ENCODE peak calls at places on chromosomes 4 and X, in eight cellular contexts. M is Peyer's patch, J is GM20000, E is nephron progenitor cell, H is upper lobe of left lung, I is heart right ventricle, S is tibial nerve, C is kidney. X is an unnamed sample.

GRCh38 chr4:141028024-141028529 is 105.2 kb downstream of the RNF150 start:
- DNase-seq in M (no peak), E (no peak), J (no peak), I (no peak), C (no peak), H (no peak), S (no peak), X (no peak)

GRCh38 chr4:169014581-169014980 is 4.5 kb upstream of the CBR4 start:
- DNase-seq in H (no peak), M (no peak), C (no peak), E (no peak), S (no peak), J (no peak), I (no peak), X (no peak)

GRCh38 chrX:104098151-104098808 is 14.0 kb upstream of the ZCCHC18 start:
- DNase-seq in H (peak), I (peak), S (no peak), E (peak), C (no peak), M (peak), J (peak), X (peak)

GRCh38 chr4:175891863-175892262 is 79.8 kb upstream of the GPM6A start:
- DNase-seq in E (no peak), M (no peak), I (no peak), H (no peak), C (no peak), S (no peak), J (peak), X (no peak)

GRCh38 chr4:146407257-146407656 is 114.5 kb downstream of the SLC10A7 start:
- DNase-seq in M (no peak), C (no peak), S (no peak), E (no peak), I (no peak), J (no peak), H (no peak), X (no peak)

GRCh38 chr4:7430965-7431695 is 3.6 kb downstream of the PSAPL1 start:
- DNase-seq in E (no peak), H (no peak), I (no peak), J (no peak), M (no peak), S (no peak), C (no peak), X (no peak)

GRCh38 chrX:128078545-128078944 is 26.3 kb upstream of the ACTRT1 start:
- DNase-seq in E (no peak), M (no peak), J (no peak), C (no peak), I (no peak), H (no peak), S (no peak), X (no peak)

GRCh38 chrX:118780915-118781314 is 42.7 kb upstream of the ZCCHC12 start:
- DNase-seq in I (no peak), C (no peak), H (no peak), M (no peak), E (no peak), S (no peak), J (no peak), X (no peak)

DNA sequence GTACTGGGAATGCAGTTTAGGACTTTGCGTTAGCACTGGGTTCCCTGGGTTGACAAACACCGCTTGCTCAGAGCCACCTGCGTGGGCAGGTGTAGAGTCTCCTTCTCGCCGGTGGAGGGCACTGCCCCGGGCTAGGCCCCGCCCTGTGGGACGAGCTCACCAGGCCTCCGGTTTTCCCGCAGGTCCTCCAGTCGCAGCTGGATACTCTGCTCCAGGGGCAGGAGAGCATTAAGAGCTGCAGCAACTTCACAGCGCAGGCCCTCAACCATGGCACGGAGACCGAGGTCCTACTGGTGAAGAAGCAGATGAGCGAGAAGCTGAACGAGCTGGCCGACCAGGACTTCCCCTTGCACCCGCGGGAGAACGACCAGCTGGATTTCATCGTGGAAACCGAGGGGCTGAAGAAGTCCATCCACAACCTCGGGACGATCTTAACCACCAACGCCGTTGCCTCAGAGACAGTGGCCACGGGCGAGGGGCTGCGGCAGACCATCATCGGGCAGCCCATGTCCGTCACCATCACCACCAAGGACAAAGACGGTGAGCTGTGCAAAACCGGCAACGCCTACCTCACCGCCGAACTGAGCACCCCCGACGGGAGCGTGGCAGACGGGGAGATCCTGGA is 49.2 kb upstream of the MND1 start:
- DNase-seq in S (no peak), J (no peak), I (no peak), E (no peak), M (no peak), C (peak), H (no peak), X (no peak)
- TF ChIP-seq CTCF in S (no peak), J (no peak), I (no peak), E (no peak), M (no peak), C (no peak), H (no peak), X (no peak)

DNA sequence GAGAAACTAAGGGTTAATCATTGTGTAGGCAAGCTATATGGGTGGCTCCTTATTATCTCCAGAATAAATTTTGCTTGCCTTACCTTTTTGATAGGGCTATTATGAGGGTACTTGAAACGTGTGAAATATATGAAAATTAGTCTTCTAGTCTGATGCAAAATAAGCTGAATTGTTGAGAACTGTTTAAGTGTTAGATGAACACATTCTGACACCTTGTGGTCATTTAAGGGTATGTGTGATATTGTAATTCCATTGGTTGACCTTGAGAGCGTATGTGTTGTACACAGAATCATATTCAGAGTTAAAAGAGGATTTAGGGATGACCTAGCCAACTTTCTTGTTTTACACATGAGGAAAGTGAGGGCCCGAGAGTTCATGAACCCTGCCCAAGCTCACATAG is 44.6 kb upstream of the LINC00632 start:
- DNase-seq in I (no peak), H (no peak), S (no peak), C (no peak), M (no peak), E (no peak), J (no peak), X (no peak)
- TF ChIP-seq CTCF in I (peak), H (no peak), S (no peak), C (peak), M (no peak), E (peak), J (no peak), X (peak)

DNA sequence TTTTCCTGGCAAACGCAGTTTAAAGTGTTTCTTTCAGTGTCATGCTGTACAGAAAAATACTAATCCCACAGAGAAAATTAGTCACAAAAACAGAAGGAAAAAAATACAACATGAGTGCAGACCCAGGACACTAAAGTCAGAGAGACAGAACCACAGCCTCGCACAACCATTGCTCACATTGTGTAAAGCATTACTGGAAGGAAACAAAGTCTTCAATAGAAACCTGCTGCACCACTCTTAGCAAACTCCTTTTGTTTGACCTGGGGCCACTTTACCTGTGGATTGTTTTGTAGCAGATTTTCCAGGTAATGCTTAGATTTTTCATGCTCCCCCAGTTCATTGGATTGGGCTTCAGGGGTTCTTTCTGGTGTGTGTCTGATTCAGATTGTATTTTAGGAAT is 131.8 kb upstream of the TMLHE start:
- DNase-seq in E (no peak), C (no peak), I (no peak), J (no peak), H (no peak), S (no peak), M (no peak), X (no peak)
- TF ChIP-seq CTCF in E (no peak), C (no peak), I (no peak), J (no peak), H (no peak), S (no peak), M (no peak), X (no peak)

DNA sequence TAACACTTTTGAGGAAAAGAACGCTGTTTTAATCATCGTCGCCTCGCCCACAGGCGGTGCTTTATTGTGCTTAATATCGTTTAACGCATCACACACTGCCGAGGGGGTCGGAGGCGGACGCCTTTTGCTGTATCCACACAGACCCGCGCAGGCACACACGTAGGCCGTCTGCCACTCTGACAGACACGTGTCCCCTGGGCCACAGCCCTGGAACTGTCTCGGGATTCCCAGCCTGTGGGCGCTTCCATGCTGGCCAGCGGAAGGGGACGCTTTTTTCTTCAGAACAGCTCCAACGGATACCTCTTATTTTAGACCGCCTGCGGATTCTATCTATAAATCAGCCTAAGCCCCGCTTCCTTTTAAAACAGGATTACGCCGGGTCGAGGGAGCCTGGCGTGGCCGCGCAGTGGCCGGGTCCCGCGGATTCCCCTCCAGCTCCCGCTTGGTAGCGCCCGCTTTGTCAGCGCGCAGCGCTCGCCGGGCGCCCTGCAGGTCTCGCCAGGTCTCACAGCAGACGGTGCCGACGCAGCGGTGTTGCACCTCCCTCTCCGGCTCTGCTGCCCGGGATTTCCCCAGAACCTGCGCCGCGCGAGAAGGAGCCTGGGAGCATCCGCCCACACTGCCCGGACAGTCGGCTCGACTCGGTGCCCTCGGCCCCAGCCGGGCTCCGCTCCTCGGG is at the start of gene NOCT:
- DNase-seq in E (peak), H (peak), M (peak), J (peak), I (peak), C (peak), S (peak), X (peak)
- TF ChIP-seq CTCF in E (no peak), H (peak), M (no peak), J (no peak), I (peak), C (peak), S (peak), X (no peak)

GRCh38 chrX:57121162-57121741 is at the start of gene SPIN2B:
- DNase-seq in M (peak), I (peak), E (peak), H (peak), C (peak), J (peak), S (peak), X (peak)
- TF ChIP-seq CTCF in M (no peak), I (peak), E (no peak), H (no peak), C (no peak), J (no peak), S (no peak), X (no peak)

DNA sequence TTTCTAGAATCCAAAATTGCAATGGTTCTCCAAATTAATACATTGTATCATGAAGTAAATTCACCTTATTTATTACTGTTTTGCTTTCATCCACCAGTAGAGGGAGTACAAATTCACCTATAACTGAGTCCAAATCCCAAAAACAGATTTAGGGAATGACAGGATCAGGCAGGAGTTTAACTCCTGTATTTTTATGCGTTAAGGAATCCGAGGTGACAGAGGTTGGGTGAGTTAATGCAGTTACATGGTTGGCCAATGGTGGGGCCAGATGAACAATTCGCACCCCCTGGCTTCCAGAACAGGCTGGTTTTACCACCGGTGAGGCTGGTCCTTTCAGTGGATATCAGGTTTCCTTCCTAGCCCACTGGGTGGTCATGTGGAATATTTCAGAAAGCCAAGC is 82.4 kb downstream of the MTNR1A start:
- DNase-seq in H (no peak), S (no peak), I (no peak), C (no peak), J (no peak), M (no peak), E (peak), X (no peak)
- TF ChIP-seq CTCF in H (no peak), S (peak), I (peak), C (peak), J (peak), M (peak), E (peak), X (peak)

GRCh38 chrX:17631647-17632046 is 105.6 kb upstream of the SCML1 start:
- DNase-seq in J (no peak), E (no peak), S (no peak), H (no peak), M (no peak), I (no peak), C (no peak), X (no peak)
- TF ChIP-seq CTCF in J (no peak), E (no peak), S (no peak), H (no peak), M (no peak), I (no peak), C (no peak), X (no peak)

GRCh38 chr4:82694892-82695291 is 103.7 kb downstream of the SCD5 start:
- DNase-seq in H (no peak), E (no peak), S (no peak), I (no peak), C (no peak), M (no peak), J (no peak), X (no peak)
- TF ChIP-seq CTCF in H (no peak), E (no peak), S (no peak), I (no peak), C (no peak), M (no peak), J (no peak), X (no peak)

GRCh38 chr4:122576261-122577188 is 44.3 kb downstream of the IL21 start:
- DNase-seq in I (no peak), S (no peak), C (no peak), E (no peak), J (peak), H (no peak), M (no peak), X (peak)

GRCh38 chr4:122577808-122578781 is 42.8 kb downstream of the IL21 start:
- DNase-seq in I (peak), J (peak), S (no peak), C (no peak), M (peak), E (peak), H (no peak), X (peak)

DNA sequence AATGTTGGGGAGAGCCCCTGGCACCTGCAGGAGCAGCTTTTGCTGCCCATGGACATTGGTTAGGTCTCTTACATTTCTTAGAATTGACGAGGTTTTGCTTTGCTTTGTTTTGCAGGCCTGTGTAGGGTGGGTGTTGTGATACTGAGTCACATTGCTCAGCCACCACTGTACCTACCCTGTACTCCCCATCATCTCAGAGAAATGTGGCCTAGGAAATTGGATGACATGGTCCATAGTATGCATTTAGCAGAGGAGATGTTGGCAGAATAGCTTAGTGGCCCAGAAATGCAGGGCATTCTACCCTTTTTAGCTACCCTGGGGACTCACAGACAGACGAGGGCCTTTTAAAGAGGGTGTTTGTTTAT is 43.7 kb downstream of the IL21 start:
- DNase-seq in H (no peak), J (no peak), S (no peak), M (no peak), I (no peak), E (no peak), C (no peak), X (no peak)
- TF ChIP-seq CTCF in H (no peak), J (no peak), S (no peak), M (no peak), I (no peak), E (no peak), C (no peak), X (no peak)

GRCh38 chr4:8515316-8516060 is 64.7 kb upstream of the GPR78 start:
- DNase-seq in I (no peak), C (no peak), S (no peak), M (no peak), H (no peak), E (no peak), J (no peak), X (no peak)

GRCh38 chr4:8514391-8514790 is 65.8 kb upstream of the GPR78 start:
- DNase-seq in H (no peak), J (no peak), S (no peak), M (no peak), E (no peak), I (no peak), C (no peak), X (no peak)

GRCh38 chr4:8516061-8516573 is 64.1 kb upstream of the GPR78 start:
- DNase-seq in E (no peak), I (no peak), C (peak), H (no peak), S (no peak), M (no peak), J (no peak), X (no peak)

GRCh38 chr4:8517946-8518345 is 62.2 kb upstream of the GPR78 start:
- DNase-seq in I (no peak), H (no peak), E (no peak), M (no peak), C (no peak), J (no peak), S (no peak), X (no peak)

GRCh38 chr4:8516996-8517550 is 63.1 kb upstream of the GPR78 start:
- DNase-seq in E (no peak), S (no peak), J (no peak), C (no peak), I (no peak), M (no peak), H (no peak), X (no peak)
- TF ChIP-seq CTCF in E (no peak), S (no peak), J (no peak), C (no peak), I (no peak), M (no peak), H (no peak), X (no peak)